ENCODE peak calls at places on chromosome 11, in four cellular contexts. E is stimulated activated CD8-positive, alpha-beta memory T cell treated with anti-CD3 and anti-CD28 coated beads, Interleukin-15, amount 100 ng/mL, for 24 hours; F is midbrain; U is anterior cingulate cortex. L is an unnamed sample.

GRCh38 chr11:16881074-16881709 is 133.0 kb downstream of the PLEKHA7 start:
- DNase-seq in E (no peak), F (peak), U (no peak), L (no peak)

GRCh38 chr11:11960687-11961086 is 47.7 kb downstream of the DKK3 start:
- DNase-seq in E (no peak), F (no peak), U (no peak), L (no peak)

GRCh38 chr11:86514453-86514852 is 139.8 kb downstream of the CCDC81 start:
- DNase-seq in E (no peak), F (no peak), U (no peak), L (no peak)

GRCh38 chr11:95802806-95803205 is 12.5 kb downstream of the CEP57 start:
- DNase-seq in E (no peak), F (no peak), U (no peak), L (no peak)

GRCh38 chr11:116420770-116421528 is 351.8 kb downstream of the BUD13 start:
- DNase-seq in E (no peak), F (no peak), U (no peak), L (no peak)

GRCh38 chr11:24271798-24272197 is 225.1 kb upstream of the LUZP2 start:
- DNase-seq in E (no peak), F (no peak), U (no peak), L (no peak)

GRCh38 chr11:76391039-76391438 is 9.9 kb downstream of the GVQW3 start:
- DNase-seq in E (no peak), F (no peak), U (no peak), L (no peak)

GRCh38 chr11:85977751-85978160 is 91.1 kb downstream of the PICALM start:
- DNase-seq in E (no peak), F (no peak), U (no peak), L (no peak)

GRCh38 chr11:83818349-83818748 is 532.2 kb upstream of the CCDC90B start:
- DNase-seq in E (no peak), F (no peak), U (no peak), L (no peak)

GRCh38 chr11:107882095-107882820 is 23.7 kb upstream of the SLC35F2 start:
- DNase-seq in E (no peak), F (no peak), U (no peak), L (no peak)

GRCh38 chr11:73012121-73012863 is 129.8 kb downstream of the FCHSD2 start:
- DNase-seq in E (no peak), F (no peak), U (no peak), L (peak)

GRCh38 chr11:15006139-15006759 is 34.1 kb upstream of the CALCA start:
- DNase-seq in E (no peak), F (no peak), U (no peak), L (no peak)

GRCh38 chr11:7060828-7061227 is 28.0 kb upstream of the RBMXL2 start:
- DNase-seq in E (no peak), F (no peak), U (no peak), L (peak)

GRCh38 chr11:16785520-16786128 is 47.2 kb downstream of the C11orf58 start:
- DNase-seq in E (peak), F (peak), U (peak), L (no peak)

GRCh38 chr11:109993786-109994185 is 99.4 kb upstream of the ZC3H12C start:
- DNase-seq in E (no peak), F (no peak), U (no peak), L (peak)

GRCh38 chr11:64225608-64226506 is at the start of the genes NUDT22 and TRPT1:
- DNase-seq in E (peak), F (peak), U (peak), L (no peak)

GRCh38 chr11:88604255-88604654 is 266.7 kb upstream of the CTSC start:
- DNase-seq in E (no peak), F (no peak), U (no peak), L (peak)

GRCh38 chr11:135074397-135074998 is 662.5 kb upstream of the B3GAT1 start:
- DNase-seq in E (no peak), F (no peak), U (no peak), L (no peak)

GRCh38 chr11:119093951-119094815 is 7.5 kb downstream of the DPAGT1 start:
- DNase-seq in E (no peak), F (peak), U (no peak), L (no peak)

GRCh38 chr11:7611411-7611810 is 61.9 kb downstream of the CYB5R2 start:
- DNase-seq in E (no peak), F (no peak), U (no peak), L (no peak)

GRCh38 chr11:62152245-62153086 is 28.7 kb downstream of the INCENP start:
- DNase-seq in E (no peak), F (no peak), U (no peak), L (no peak)

GRCh38 chr11:66314186-66314501 is 2.7 kb downstream of the CD248 start:
- DNase-seq in E (no peak), F (no peak), U (no peak), L (no peak)

GRCh38 chr11:83639995-83640758 is 354.0 kb upstream of the CCDC90B start:
- DNase-seq in E (no peak), F (no peak), U (no peak), L (no peak)

GRCh38 chr11:76153609-76153949 is 52.7 kb downstream of the WNT11 start:
- DNase-seq in E (no peak), F (no peak), U (no peak), L (peak)

GRCh38 chr11:118903204-118904015 is 19.7 kb downstream of the CXCR5 start:
- DNase-seq in E (no peak), F (no peak), U (no peak), L (no peak)

GRCh38 chr11:86116386-86116726 is 47.5 kb upstream of the PICALM start:
- DNase-seq in E (no peak), F (no peak), U (no peak), L (peak)

GRCh38 chr11:76844511-76844910 is 16.2 kb upstream of the ACER3 start:
- DNase-seq in E (no peak), F (no peak), U (no peak), L (no peak)

GRCh38 chr11:64660706-64661105 is 62.3 kb downstream of the NRXN2 start:
- DNase-seq in E (no peak), F (no peak), U (no peak), L (no peak)

GRCh38 chr11:40125054-40125453 is 1334.4 kb downstream of the LRRC4C start:
- DNase-seq in E (no peak), F (no peak), U (no peak), L (no peak)

GRCh38 chr11:61146413-61146812 is 14.8 kb downstream of the VPS37C start:
- DNase-seq in E (no peak), F (no peak), U (no peak), L (no peak)

GRCh38 chr11:120137611-120138521 is at the start of gene TRIM29:
- DNase-seq in E (no peak), F (no peak), U (no peak), L (no peak)

GRCh38 chr11:72037554-72038311 is 39.0 kb downstream of the IL18BP start:
- DNase-seq in E (no peak), F (no peak), U (no peak), L (no peak)